ENCODE peak calls at places on chromosomes 4 and X, in four cellular contexts. Z, E, V and R are unnamed samples.

GRCh38 chr4:126850286-126850685 is 782.5 kb upstream of the INTU start:
- DNase-seq in Z (no peak), E (no peak), V (no peak), R (no peak)

GRCh38 chr4:1593458-1593857 is 90.7 kb downstream of the FAM53A start:
- DNase-seq in Z (no peak), E (peak; percentile 42), V (no peak), R (no peak)

GRCh38 chr4:67700119-67700873 is 659 bp downstream of the UBA6 start:
- DNase-seq in Z (no peak), E (no peak), V (no peak), R (no peak)

GRCh38 chr4:96260071-96260682 is 420.3 kb downstream of the PDHA2 start:
- DNase-seq in Z (peak; percentile 40), E (peak; percentile 67), V (no peak), R (no peak)

GRCh38 chr4:99658666-99659065 is 1.0 kb upstream of the C4orf54 start:
- DNase-seq in Z (no peak), E (no peak), V (no peak), R (no peak)

GRCh38 chrX:69079278-69079677 is 86.0 kb downstream of the PJA1 start:
- DNase-seq in Z (no peak), E (no peak), V (no peak), R (no peak)

GRCh38 chr4:186726440-186727148 is 2.9 kb upstream of the FAT1 start:
- DNase-seq in Z (peak; percentile 87), E (peak; percentile 91), V (no peak), R (peak; percentile 26)

GRCh38 chrX:5337160-5337559 is 891.5 kb downstream of the NLGN4X start:
- DNase-seq in Z (no peak), E (no peak), V (no peak), R (no peak)

GRCh38 chrX:25597561-25597960 is 540.6 kb upstream of the MAGEB18 start:
- DNase-seq in Z (no peak), E (no peak), V (no peak), R (no peak)

GRCh38 chrX:9953396-9953795 is 13.8 kb upstream of the CLDN34 start:
- DNase-seq in Z (no peak), E (no peak), V (no peak), R (no peak)

GRCh38 chrX:72128183-72128834 is 3.4 kb downstream of the RTL5 start:
- DNase-seq in Z (no peak), E (no peak), V (no peak), R (no peak)

GRCh38 chr4:60128916-60129315 is 1071.2 kb upstream of the ADGRL3 start:
- DNase-seq in Z (no peak), E (no peak), V (no peak), R (no peak)

GRCh38 chr4:1003271-1004070 is 8.0 kb upstream of the FGFRL1 start:
- DNase-seq in Z (peak; percentile 64), E (no peak), V (no peak), R (no peak)